ENCODE peak calls at places on chromosomes 4 and X, in five cellular contexts. One of them, this sample, is unnamed.
A peak's percentile ranks its signal among the peaks of the same experiment; 100 is the strongest.

GRCh38 chr4:107391630-107392028 is 328.4 kb downstream of the PAPSS1 start:
- DNase-seq in WTC11: no peak
- DNase-seq in AG09319: peak; percentile 32
- DNase-seq in A549: no peak
- DNase-seq in fibroblast of the aortic adventitia: no peak
- DNase-seq in this sample: no peak

GRCh38 chr4:97496298-97496873 is 646.9 kb downstream of the STPG2 start:
- DNase-seq in WTC11: no peak
- DNase-seq in AG09319: no peak
- DNase-seq in A549: no peak
- DNase-seq in fibroblast of the aortic adventitia: no peak
- DNase-seq in this sample: peak; percentile 78

GRCh38 chr4:17038510-17039176 is 140.2 kb upstream of the LDB2 start:
- DNase-seq in WTC11: no peak
- DNase-seq in AG09319: no peak
- DNase-seq in A549: no peak
- DNase-seq in fibroblast of the aortic adventitia: no peak
- DNase-seq in this sample: no peak

GRCh38 chr4:153611679-153612078 is 72.4 kb upstream of the TLR2 start:
- DNase-seq in WTC11: no peak
- DNase-seq in AG09319: no peak
- DNase-seq in A549: no peak
- DNase-seq in fibroblast of the aortic adventitia: peak; percentile 37
- DNase-seq in this sample: peak; percentile 13

GRCh38 chrX:140503714-140504351 is 1.0 kb downstream of the SOX3 start:
- DNase-seq in WTC11: peak; percentile 40
- DNase-seq in AG09319: no peak
- DNase-seq in A549: no peak
- DNase-seq in fibroblast of the aortic adventitia: peak; percentile 2
- DNase-seq in this sample: no peak

GRCh38 chr4:107818301-107818910 is 6.3 kb upstream of the SGMS2 start:
- DNase-seq in WTC11: no peak
- DNase-seq in AG09319: no peak
- DNase-seq in A549: no peak
- DNase-seq in fibroblast of the aortic adventitia: no peak
- DNase-seq in this sample: no peak

GRCh38 chr4:144820115-144820514 is 174.2 kb downstream of the HHIP start:
- DNase-seq in WTC11: no peak
- DNase-seq in AG09319: no peak
- DNase-seq in A549: no peak
- DNase-seq in fibroblast of the aortic adventitia: peak; percentile 76
- DNase-seq in this sample: no peak

GRCh38 chr4:137768196-137768595 is 235.9 kb upstream of the PCDH18 start:
- DNase-seq in WTC11: no peak
- DNase-seq in AG09319: no peak
- DNase-seq in A549: no peak
- DNase-seq in fibroblast of the aortic adventitia: peak; percentile 9
- DNase-seq in this sample: peak; percentile 8

GRCh38 chrX:125394449-125394848 is 74.8 kb downstream of the TEX13C start:
- DNase-seq in WTC11: no peak
- DNase-seq in AG09319: no peak
- DNase-seq in A549: no peak
- DNase-seq in fibroblast of the aortic adventitia: no peak
- DNase-seq in this sample: no peak

GRCh38 chr4:189143255-189143654 is 797.4 kb upstream of the FRG1 start:
- DNase-seq in WTC11: no peak
- DNase-seq in AG09319: no peak
- DNase-seq in A549: peak; percentile 23
- DNase-seq in fibroblast of the aortic adventitia: no peak
- DNase-seq in this sample: peak; percentile 100

GRCh38 chrX:124232523-124233201 is 99.8 kb upstream of the TEX13D start:
- DNase-seq in WTC11: no peak
- DNase-seq in AG09319: no peak
- DNase-seq in A549: no peak
- DNase-seq in fibroblast of the aortic adventitia: no peak
- DNase-seq in this sample: peak; percentile 13

GRCh38 chr4:173074501-173074946 is 94.1 kb upstream of the GALNT7 start:
- DNase-seq in WTC11: peak; percentile 55
- DNase-seq in AG09319: peak; percentile 5
- DNase-seq in A549: peak; percentile 18
- DNase-seq in fibroblast of the aortic adventitia: peak; percentile 51
- DNase-seq in this sample: peak; percentile 96

GRCh38 chr4:81580346-81581013 is 108.8 kb upstream of the RASGEF1B start:
- DNase-seq in WTC11: no peak
- DNase-seq in AG09319: no peak
- DNase-seq in A549: no peak
- DNase-seq in fibroblast of the aortic adventitia: no peak
- DNase-seq in this sample: no peak

GRCh38 chrX:72269671-72270251 is 7.3 kb downstream of the RPS4X start:
- DNase-seq in WTC11: no peak
- DNase-seq in AG09319: no peak
- DNase-seq in A549: no peak
- DNase-seq in fibroblast of the aortic adventitia: peak; percentile 59
- DNase-seq in this sample: peak; percentile 59

GRCh38 chr4:106421441-106422296 is 53.1 kb upstream of the GIMD1 start:
- DNase-seq in WTC11: no peak
- DNase-seq in AG09319: no peak
- DNase-seq in A549: no peak
- DNase-seq in fibroblast of the aortic adventitia: peak; percentile 60
- DNase-seq in this sample: no peak

GRCh38 chr4:43132010-43132582 is 239.6 kb downstream of the GRXCR1 start:
- DNase-seq in WTC11: peak; percentile 75
- DNase-seq in AG09319: peak; percentile 10
- DNase-seq in A549: peak; percentile 2
- DNase-seq in fibroblast of the aortic adventitia: peak; percentile 82
- DNase-seq in this sample: peak; percentile 78

GRCh38 chrX:118847676-118848075 is 24.1 kb downstream of the ZCCHC12 start:
- DNase-seq in WTC11: no peak
- DNase-seq in AG09319: peak; percentile 7
- DNase-seq in A549: peak; percentile 51
- DNase-seq in fibroblast of the aortic adventitia: peak; percentile 66
- DNase-seq in this sample: peak; percentile 68

GRCh38 chr4:74094227-74094626 is 4.8 kb downstream of the CXCL2 start:
- DNase-seq in WTC11: no peak
- DNase-seq in AG09319: no peak
- DNase-seq in A549: no peak
- DNase-seq in fibroblast of the aortic adventitia: no peak
- DNase-seq in this sample: no peak

GRCh38 chrX:136708348-136708747 is 60.4 kb downstream of the CD40LG start:
- DNase-seq in WTC11: no peak
- DNase-seq in AG09319: no peak
- DNase-seq in A549: peak; percentile 6
- DNase-seq in fibroblast of the aortic adventitia: peak; percentile 21
- DNase-seq in this sample: peak; percentile 20

GRCh38 chr4:122759639-122760310 is 27.3 kb downstream of the BBS12 start:
- DNase-seq in WTC11: no peak
- DNase-seq in AG09319: no peak
- DNase-seq in A549: no peak
- DNase-seq in fibroblast of the aortic adventitia: peak; percentile 59
- DNase-seq in this sample: no peak
- TF ChIP-seq CTCF in WTC11: peak; percentile 12
- TF ChIP-seq CTCF in AG09319: peak; percentile 43
- TF ChIP-seq CTCF in A549: peak; percentile 8
- TF ChIP-seq CTCF in fibroblast of the aortic adventitia: peak; percentile 80
- TF ChIP-seq CTCF in this sample: peak; percentile 42

DNA sequence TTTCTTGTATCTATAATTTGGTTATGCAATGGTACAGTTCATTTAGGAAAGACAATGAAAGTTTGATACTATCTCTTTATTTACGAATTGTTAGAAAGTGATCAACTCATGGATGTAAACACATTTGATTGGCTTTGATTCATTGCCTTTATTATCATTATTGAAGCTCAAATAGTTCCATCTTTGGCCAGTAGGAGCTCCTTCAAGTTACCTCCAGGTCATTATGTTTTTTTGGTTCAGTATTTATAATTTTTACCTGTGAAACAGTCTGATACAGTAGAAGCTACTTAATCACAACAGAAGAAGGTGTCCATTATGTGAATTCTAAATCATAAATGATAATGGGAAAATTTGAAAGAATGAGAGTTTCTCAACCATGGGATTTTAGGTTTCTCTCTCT is 12.4 kb downstream of the NPY5R start:
- DNase-seq in WTC11: no peak
- DNase-seq in AG09319: no peak
- DNase-seq in A549: no peak
- DNase-seq in fibroblast of the aortic adventitia: no peak
- DNase-seq in this sample: no peak
- TF ChIP-seq CTCF in WTC11: peak; percentile 14
- TF ChIP-seq CTCF in AG09319: no peak
- TF ChIP-seq CTCF in A549: no peak
- TF ChIP-seq CTCF in fibroblast of the aortic adventitia: no peak
- TF ChIP-seq CTCF in this sample: peak; percentile 6

DNA sequence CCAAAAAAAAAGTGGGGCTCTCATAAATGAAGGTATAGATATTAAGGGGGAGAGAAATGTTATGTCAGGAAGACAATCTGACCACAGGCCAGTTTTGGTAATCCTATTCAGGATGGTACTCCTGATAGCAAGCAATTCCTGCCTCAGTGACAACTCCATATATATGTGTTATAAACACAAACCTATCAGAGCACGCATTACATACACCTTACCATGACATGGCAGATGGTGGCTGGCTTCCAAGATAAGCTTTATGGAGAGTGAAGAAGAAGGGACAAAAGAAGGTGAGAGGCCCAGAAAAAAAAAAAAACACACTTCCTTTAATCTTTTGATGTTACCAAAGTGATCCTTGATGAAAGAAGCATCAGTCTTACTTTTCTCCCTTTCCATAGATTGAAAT is 29.5 kb upstream of the KDR start:
- DNase-seq in WTC11: no peak
- DNase-seq in AG09319: no peak
- DNase-seq in A549: no peak
- DNase-seq in fibroblast of the aortic adventitia: no peak
- DNase-seq in this sample: no peak
- TF ChIP-seq CTCF in WTC11: no peak
- TF ChIP-seq CTCF in AG09319: no peak
- TF ChIP-seq CTCF in A549: no peak
- TF ChIP-seq CTCF in fibroblast of the aortic adventitia: no peak
- TF ChIP-seq CTCF in this sample: no peak

DNA sequence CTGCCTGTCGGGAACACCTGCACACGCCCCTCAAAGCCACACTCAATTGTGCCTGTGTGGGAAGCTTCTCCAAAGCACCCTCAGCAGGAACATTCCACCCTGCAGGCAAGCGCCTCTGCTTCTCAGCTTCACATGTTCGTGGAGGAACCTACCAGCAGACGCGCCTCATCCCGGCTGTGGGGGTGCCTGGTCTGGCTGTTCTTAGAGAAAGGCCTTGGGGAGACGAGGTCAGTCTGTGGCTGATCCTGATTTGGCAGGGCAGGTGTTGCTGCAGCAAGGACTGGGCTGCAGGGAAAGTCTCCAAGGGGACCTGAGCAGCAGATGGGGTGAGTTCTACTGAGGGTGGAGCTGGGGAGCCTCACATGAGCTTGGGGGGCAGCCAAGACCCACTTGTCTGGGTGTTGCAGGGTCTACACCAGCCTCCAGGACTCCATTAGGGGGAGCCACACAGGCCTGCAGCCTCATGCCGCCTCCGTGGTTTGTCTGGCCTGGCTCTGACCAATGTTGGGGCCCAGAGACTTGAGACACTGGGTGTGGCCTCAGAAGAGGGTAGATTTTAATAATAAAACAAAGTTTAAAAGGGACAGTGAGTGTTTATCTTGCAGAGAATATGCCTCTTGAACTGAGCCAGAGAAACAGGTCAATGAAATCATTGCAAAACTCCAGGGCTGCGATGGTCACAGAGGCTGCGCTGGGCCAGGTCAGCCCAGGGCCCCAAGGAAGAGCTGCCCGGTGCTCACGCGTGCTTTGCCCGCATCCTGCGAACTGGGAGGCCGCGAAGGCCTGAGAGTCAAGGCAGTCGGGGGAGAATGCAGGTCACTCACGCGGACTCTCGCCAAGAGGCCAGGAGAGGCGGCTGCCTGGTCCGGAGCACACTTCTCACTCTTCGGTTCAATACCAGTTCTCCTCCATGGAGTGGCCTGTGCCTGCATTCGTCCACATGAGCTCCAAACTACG is 21.1 kb downstream of the RNF212 start:
- DNase-seq in WTC11: peak; percentile 67
- DNase-seq in AG09319: no peak
- DNase-seq in A549: no peak
- DNase-seq in fibroblast of the aortic adventitia: no peak
- DNase-seq in this sample: no peak
- TF ChIP-seq CTCF in WTC11: peak; percentile 22
- TF ChIP-seq CTCF in AG09319: no peak
- TF ChIP-seq CTCF in A549: no peak
- TF ChIP-seq CTCF in fibroblast of the aortic adventitia: no peak
- TF ChIP-seq CTCF in this sample: peak; percentile 13

This sample was measured in MCF 10A.